ENCODE peak calls at places on chromosomes 13 and 19, in four cellular contexts. One of them, this sample, is unnamed.

GRCh38 chr19:48401277-48401676 is 7.8 kb downstream of the GRIN2D start:
- DNase-seq in activated T-cell treated with anti-CD3 and anti-CD28 coated beads for 1 hour: no peak
- DNase-seq in AG04450: no peak
- DNase-seq in pancreas: no peak
- DNase-seq in this sample: no peak

GRCh38 chr13:92574499-92574898 is 652.1 kb upstream of the GPC6 start:
- DNase-seq in activated T-cell treated with anti-CD3 and anti-CD28 coated beads for 1 hour: no peak
- DNase-seq in AG04450: no peak
- DNase-seq in pancreas: no peak
- DNase-seq in this sample: peak; percentile 44

GRCh38 chr19:11576186-11576585 is 1.3 kb downstream of the ACP5 start:
- DNase-seq in activated T-cell treated with anti-CD3 and anti-CD28 coated beads for 1 hour: no peak
- DNase-seq in AG04450: no peak
- DNase-seq in pancreas: no peak
- DNase-seq in this sample: no peak

GRCh38 chr13:76884167-76884566 is 2.0 kb downstream of the KCTD12 start:
- DNase-seq in activated T-cell treated with anti-CD3 and anti-CD28 coated beads for 1 hour: no peak
- DNase-seq in AG04450: no peak
- DNase-seq in pancreas: peak; percentile 56
- DNase-seq in this sample: peak; percentile 38

GRCh38 chr19:3857449-3858003 is 11.3 kb downstream of the ZFR2 start:
- DNase-seq in activated T-cell treated with anti-CD3 and anti-CD28 coated beads for 1 hour: no peak
- DNase-seq in AG04450: no peak
- DNase-seq in pancreas: no peak
- DNase-seq in this sample: no peak

GRCh38 chr13:98214008-98214643 is 37.1 kb upstream of the RNF113B start:
- DNase-seq in activated T-cell treated with anti-CD3 and anti-CD28 coated beads for 1 hour: no peak
- DNase-seq in AG04450: peak; percentile 85
- DNase-seq in pancreas: peak; percentile 56
- DNase-seq in this sample: peak; percentile 50

GRCh38 chr13:33260168-33261098 is 25.1 kb downstream of the STARD13 start:
- DNase-seq in activated T-cell treated with anti-CD3 and anti-CD28 coated beads for 1 hour: no peak
- DNase-seq in AG04450: no peak
- DNase-seq in pancreas: no peak
- DNase-seq in this sample: no peak

GRCh38 chr13:25324100-25324499 is 22.7 kb downstream of the NUP58 start:
- DNase-seq in activated T-cell treated with anti-CD3 and anti-CD28 coated beads for 1 hour: no peak
- DNase-seq in AG04450: no peak
- DNase-seq in pancreas: no peak
- DNase-seq in this sample: no peak

GRCh38 chr13:43470610-43471009 is 316.2 kb downstream of the ENOX1 start:
- DNase-seq in activated T-cell treated with anti-CD3 and anti-CD28 coated beads for 1 hour: no peak
- DNase-seq in AG04450: no peak
- DNase-seq in pancreas: no peak
- DNase-seq in this sample: no peak

GRCh38 chr19:15534957-15535864 is 26.9 kb downstream of the CYP4F22 start:
- DNase-seq in activated T-cell treated with anti-CD3 and anti-CD28 coated beads for 1 hour: no peak
- DNase-seq in AG04450: no peak
- DNase-seq in pancreas: no peak
- DNase-seq in this sample: peak; percentile 5

GRCh38 chr19:38245826-38246498 is 10.2 kb downstream of the PPP1R14A start:
- DNase-seq in activated T-cell treated with anti-CD3 and anti-CD28 coated beads for 1 hour: no peak
- DNase-seq in AG04450: no peak
- DNase-seq in pancreas: no peak
- DNase-seq in this sample: no peak

GRCh38 chr13:73492811-73493210 is 434.0 kb downstream of the KLF5 start:
- DNase-seq in activated T-cell treated with anti-CD3 and anti-CD28 coated beads for 1 hour: no peak
- DNase-seq in AG04450: no peak
- DNase-seq in pancreas: no peak
- DNase-seq in this sample: no peak

GRCh38 chr19:12141405-12141736 is 1.2 kb upstream of the ZNF20 start:
- DNase-seq in activated T-cell treated with anti-CD3 and anti-CD28 coated beads for 1 hour: no peak
- DNase-seq in AG04450: no peak
- DNase-seq in pancreas: no peak
- DNase-seq in this sample: no peak

GRCh38 chr19:31349160-31349881 is at the start of gene TSHZ3:
- DNase-seq in activated T-cell treated with anti-CD3 and anti-CD28 coated beads for 1 hour: no peak
- DNase-seq in AG04450: no peak
- DNase-seq in pancreas: peak; percentile 78
- DNase-seq in this sample: peak; percentile 52

GRCh38 chr19:44722131-44723121 is 23.5 kb downstream of the CEACAM16 start:
- DNase-seq in activated T-cell treated with anti-CD3 and anti-CD28 coated beads for 1 hour: no peak
- DNase-seq in AG04450: no peak
- DNase-seq in pancreas: no peak
- DNase-seq in this sample: no peak

GRCh38 chr19:44925114-44925891 is 10.9 kb downstream of the APOC1 start:
- DNase-seq in activated T-cell treated with anti-CD3 and anti-CD28 coated beads for 1 hour: no peak
- DNase-seq in AG04450: no peak
- DNase-seq in pancreas: no peak
- DNase-seq in this sample: no peak

GRCh38 chr13:39968646-39969475 is 313.4 kb downstream of the COG6 start:
- DNase-seq in activated T-cell treated with anti-CD3 and anti-CD28 coated beads for 1 hour: no peak
- DNase-seq in AG04450: no peak
- DNase-seq in pancreas: no peak
- DNase-seq in this sample: peak; percentile 51

GRCh38 chr13:99580500-99581268 is 79.4 kb downstream of the TM9SF2 start:
- DNase-seq in activated T-cell treated with anti-CD3 and anti-CD28 coated beads for 1 hour: no peak
- DNase-seq in AG04450: no peak
- DNase-seq in pancreas: no peak
- DNase-seq in this sample: no peak

GRCh38 chr19:13732337-13732736 is 32.0 kb upstream of the MRI1 start:
- DNase-seq in activated T-cell treated with anti-CD3 and anti-CD28 coated beads for 1 hour: no peak
- DNase-seq in AG04450: no peak
- DNase-seq in pancreas: no peak
- DNase-seq in this sample: no peak

GRCh38 chr19:29383696-29384095 is 142.1 kb upstream of the VSTM2B start:
- DNase-seq in activated T-cell treated with anti-CD3 and anti-CD28 coated beads for 1 hour: no peak
- DNase-seq in AG04450: no peak
- DNase-seq in pancreas: no peak
- DNase-seq in this sample: no peak

GRCh38 chr13:42969558-42970172 is 22.4 kb downstream of the EPSTI1 start:
- DNase-seq in activated T-cell treated with anti-CD3 and anti-CD28 coated beads for 1 hour: peak; percentile 87
- DNase-seq in AG04450: no peak
- DNase-seq in pancreas: peak; percentile 92
- DNase-seq in this sample: peak; percentile 52

GRCh38 chr13:59497845-59498244 is 665.9 kb downstream of the DIAPH3 start:
- DNase-seq in activated T-cell treated with anti-CD3 and anti-CD28 coated beads for 1 hour: no peak
- DNase-seq in AG04450: no peak
- DNase-seq in pancreas: no peak
- DNase-seq in this sample: no peak

GRCh38 chr13:107976628-107977027 is 238.7 kb downstream of the LIG4 start:
- DNase-seq in activated T-cell treated with anti-CD3 and anti-CD28 coated beads for 1 hour: no peak
- DNase-seq in AG04450: no peak
- DNase-seq in pancreas: no peak
- DNase-seq in this sample: no peak

GRCh38 chr19:11059511-11060358 is 29.5 kb upstream of the LDLR start:
- DNase-seq in activated T-cell treated with anti-CD3 and anti-CD28 coated beads for 1 hour: no peak
- DNase-seq in AG04450: no peak
- DNase-seq in pancreas: no peak
- DNase-seq in this sample: no peak